ENCODE peak calls at places on chromosomes 11 and 22, in four cellular contexts. One of them, this sample, is unnamed.

GRCh38 chr22:42431401-42432019 is 693 bp downstream of the NFAM1 start:
- DNase-seq in K562: no peak
- DNase-seq in GM12878: no peak
- DNase-seq in HepG2: no peak
- DNase-seq in this sample: no peak

GRCh38 chr11:75673977-75674582 is 5.2 kb upstream of the MAP6 start:
- DNase-seq in K562: peak
- DNase-seq in HepG2: peak
- DNase-seq in GM12878: no peak
- DNase-seq in this sample: no peak

GRCh38 chr11:123268118-123268517 is 73.1 kb upstream of the CLMP start:
- DNase-seq in GM12878: no peak
- DNase-seq in HepG2: no peak
- DNase-seq in K562: no peak
- DNase-seq in this sample: no peak

GRCh38 chr22:34914871-34915270 is 151.1 kb upstream of the ISX start:
- DNase-seq in GM12878: no peak
- DNase-seq in K562: no peak
- DNase-seq in HepG2: no peak
- DNase-seq in this sample: no peak

GRCh38 chr11:87020336-87020735 is 17.4 kb upstream of the TMEM135 start:
- DNase-seq in K562: no peak
- DNase-seq in GM12878: no peak
- DNase-seq in HepG2: no peak
- DNase-seq in this sample: no peak

GRCh38 chr11:35047179-35047578 is 91.8 kb upstream of the CD44 start:
- DNase-seq in GM12878: no peak
- DNase-seq in HepG2: no peak
- DNase-seq in K562: no peak
- DNase-seq in this sample: no peak

GRCh38 chr11:1567721-1568100 is 4.4 kb downstream of the DUSP8 start:
- DNase-seq in HepG2: no peak
- DNase-seq in GM12878: no peak
- DNase-seq in K562: no peak
- DNase-seq in this sample: no peak

GRCh38 chr11:123188508-123189165 is 6.4 kb downstream of the CLMP start:
- DNase-seq in HepG2: no peak
- DNase-seq in GM12878: no peak
- DNase-seq in K562: no peak
- DNase-seq in this sample: no peak

GRCh38 chr11:126403658-126404057 is 48.2 kb downstream of the ST3GAL4 start:
- DNase-seq in GM12878: peak
- DNase-seq in HepG2: no peak
- DNase-seq in K562: no peak
- DNase-seq in this sample: no peak

GRCh38 chr11:104524276-104524675 is 360.3 kb upstream of the PDGFD start:
- DNase-seq in K562: no peak
- DNase-seq in HepG2: no peak
- DNase-seq in GM12878: no peak
- DNase-seq in this sample: no peak

GRCh38 chr11:83528877-83529276 is 242.7 kb upstream of the CCDC90B start:
- DNase-seq in HepG2: no peak
- DNase-seq in K562: no peak
- DNase-seq in GM12878: no peak
- DNase-seq in this sample: no peak

GRCh38 chr22:38843716-38844660 is at the start of gene NPTXR:
- DNase-seq in K562: peak
- DNase-seq in HepG2: peak
- DNase-seq in GM12878: no peak
- DNase-seq in this sample: peak

GRCh38 chr11:27174026-27174425 is 133.4 kb downstream of the BBOX1 start:
- DNase-seq in K562: no peak
- DNase-seq in HepG2: peak
- DNase-seq in GM12878: no peak
- DNase-seq in this sample: no peak

GRCh38 chr11:76663912-76664440 is 6.6 kb downstream of the LRRC32 start:
- DNase-seq in K562: no peak
- DNase-seq in HepG2: no peak
- DNase-seq in GM12878: no peak
- DNase-seq in this sample: no peak

GRCh38 chr11:120529214-120529613 is 17.7 kb downstream of the GRIK4 start:
- DNase-seq in K562: no peak
- DNase-seq in HepG2: no peak
- DNase-seq in GM12878: no peak
- DNase-seq in this sample: no peak

GRCh38 chr11:120532082-120532481 is 20.5 kb downstream of the GRIK4 start:
- DNase-seq in K562: no peak
- DNase-seq in GM12878: no peak
- DNase-seq in HepG2: peak
- DNase-seq in this sample: no peak

GRCh38 chr11:120536091-120536796 is 24.7 kb downstream of the GRIK4 start:
- DNase-seq in K562: no peak
- DNase-seq in GM12878: no peak
- DNase-seq in HepG2: no peak
- DNase-seq in this sample: no peak

GRCh38 chr11:120528749-120529148 is 17.2 kb downstream of the GRIK4 start:
- DNase-seq in GM12878: no peak
- DNase-seq in K562: no peak
- DNase-seq in HepG2: no peak
- DNase-seq in this sample: no peak

GRCh38 chr11:120532511-120533196 is 21.1 kb downstream of the GRIK4 start:
- DNase-seq in GM12878: no peak
- DNase-seq in K562: no peak
- DNase-seq in HepG2: peak
- DNase-seq in this sample: no peak
- TF ChIP-seq FOXM1 in GM12878: no peak
- TF ChIP-seq FOXM1 in K562: no peak
- TF ChIP-seq FOXM1 in HepG2: no peak
- TF ChIP-seq FOXM1 in this sample: no peak

GRCh38 chr11:48169706-48170105 is 46.9 kb upstream of the OR4B1 start:
- DNase-seq in HepG2: no peak
- DNase-seq in K562: no peak
- DNase-seq in GM12878: no peak
- DNase-seq in this sample: no peak

GRCh38 chr11:48168815-48169214 is 47.8 kb upstream of the OR4B1 start:
- DNase-seq in GM12878: no peak
- DNase-seq in K562: no peak
- DNase-seq in HepG2: no peak
- DNase-seq in this sample: no peak

GRCh38 chr11:48169259-48169658 is 47.4 kb upstream of the OR4B1 start:
- DNase-seq in GM12878: no peak
- DNase-seq in HepG2: no peak
- DNase-seq in K562: no peak
- DNase-seq in this sample: no peak

GRCh38 chr11:48170176-48170839 is 46.3 kb upstream of the OR4B1 start:
- DNase-seq in HepG2: no peak
- DNase-seq in K562: no peak
- DNase-seq in GM12878: no peak
- DNase-seq in this sample: no peak

GRCh38 chr11:48170840-48171233 is 45.8 kb upstream of the OR4B1 start:
- DNase-seq in HepG2: no peak
- DNase-seq in K562: no peak
- DNase-seq in GM12878: no peak
- DNase-seq in this sample: no peak
- TF ChIP-seq TARDBP in HepG2: no peak
- TF ChIP-seq TARDBP in K562: no peak
- TF ChIP-seq TARDBP in GM12878: no peak
- TF ChIP-seq TARDBP in this sample: no peak

DNA sequence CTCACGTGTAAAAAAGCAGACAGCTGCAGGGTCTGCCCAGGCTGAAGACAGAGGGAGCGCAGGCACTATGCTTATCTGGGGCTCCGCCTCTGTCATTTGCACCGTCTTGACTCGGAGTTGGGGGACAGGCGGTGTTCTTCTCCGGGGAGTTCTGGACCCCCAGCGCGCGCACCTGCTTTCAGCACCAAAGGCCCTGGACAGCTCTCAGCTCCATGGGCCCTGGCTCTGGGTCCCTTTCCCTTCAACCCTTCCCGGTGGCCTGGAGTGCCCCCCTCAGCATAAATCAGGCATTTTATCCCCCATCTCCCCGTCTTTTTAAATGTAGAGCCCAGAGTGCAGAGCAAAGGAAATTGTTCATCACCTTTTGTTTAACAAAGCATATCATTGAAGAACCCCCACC is 1.5 kb downstream of the SEZ6L start:
- DNase-seq in K562: peak
- DNase-seq in GM12878: no peak
- DNase-seq in HepG2: no peak
- DNase-seq in this sample: peak
- TF ChIP-seq FOXM1 in K562: no peak
- TF ChIP-seq FOXM1 in GM12878: no peak
- TF ChIP-seq FOXM1 in HepG2: no peak
- TF ChIP-seq FOXM1 in this sample: no peak

GRCh38 chr11:111456086-111456858 is 55.9 kb downstream of the BTG4 start:
- DNase-seq in HepG2: no peak
- DNase-seq in K562: no peak
- DNase-seq in GM12878: no peak
- DNase-seq in this sample: no peak

GRCh38 chr11:111455291-111456085 is 56.7 kb downstream of the BTG4 start:
- DNase-seq in K562: no peak
- DNase-seq in GM12878: no peak
- DNase-seq in HepG2: no peak
- DNase-seq in this sample: no peak

GRCh38 chr11:111452817-111453607 is 59.2 kb downstream of the BTG4 start:
- DNase-seq in GM12878: no peak
- DNase-seq in HepG2: no peak
- DNase-seq in K562: no peak
- DNase-seq in this sample: no peak

GRCh38 chr11:111456859-111457730 is 55.1 kb downstream of the BTG4 start:
- DNase-seq in HepG2: no peak
- DNase-seq in GM12878: no peak
- DNase-seq in K562: no peak
- DNase-seq in this sample: no peak

GRCh38 chr11:111454561-111455192 is 57.5 kb downstream of the BTG4 start:
- DNase-seq in HepG2: peak
- DNase-seq in GM12878: no peak
- DNase-seq in K562: peak
- DNase-seq in this sample: peak
- TF ChIP-seq TARDBP in HepG2: no peak
- TF ChIP-seq TARDBP in GM12878: no peak
- TF ChIP-seq TARDBP in K562: no peak
- TF ChIP-seq TARDBP in this sample: no peak

DNA sequence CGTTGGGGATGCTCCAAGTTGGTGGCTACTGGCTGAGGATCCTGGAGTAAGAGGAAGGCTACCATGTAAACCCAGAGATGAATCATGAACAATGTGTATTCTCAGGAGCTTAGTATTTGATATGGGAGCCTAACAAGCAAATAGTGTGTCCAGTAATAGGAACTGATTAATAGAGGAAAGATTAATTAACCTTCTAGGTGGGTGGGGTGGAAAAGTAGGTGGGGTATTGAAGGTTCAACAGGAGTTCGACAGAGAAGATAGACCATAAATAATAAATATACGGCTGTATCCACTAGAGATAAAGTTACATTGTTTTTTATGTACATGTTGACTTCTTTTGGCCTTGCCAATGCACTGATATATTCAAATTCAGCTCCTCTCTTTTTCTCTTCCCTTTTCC is 43.1 kb downstream of the BMAL1 start:
- DNase-seq in GM12878: no peak
- DNase-seq in K562: no peak
- DNase-seq in HepG2: no peak
- DNase-seq in this sample: no peak
- TF ChIP-seq FOXM1 in GM12878: no peak
- TF ChIP-seq FOXM1 in K562: no peak
- TF ChIP-seq FOXM1 in HepG2: no peak
- TF ChIP-seq FOXM1 in this sample: no peak

GRCh38 chr22:23525510-23525909 is 54.6 kb downstream of the IGLL1 start:
- DNase-seq in K562: no peak
- DNase-seq in HepG2: no peak
- DNase-seq in GM12878: no peak
- DNase-seq in this sample: no peak
- TF ChIP-seq TARDBP in K562: no peak
- TF ChIP-seq TARDBP in HepG2: no peak
- TF ChIP-seq TARDBP in GM12878: no peak
- TF ChIP-seq TARDBP in this sample: no peak

DNA sequence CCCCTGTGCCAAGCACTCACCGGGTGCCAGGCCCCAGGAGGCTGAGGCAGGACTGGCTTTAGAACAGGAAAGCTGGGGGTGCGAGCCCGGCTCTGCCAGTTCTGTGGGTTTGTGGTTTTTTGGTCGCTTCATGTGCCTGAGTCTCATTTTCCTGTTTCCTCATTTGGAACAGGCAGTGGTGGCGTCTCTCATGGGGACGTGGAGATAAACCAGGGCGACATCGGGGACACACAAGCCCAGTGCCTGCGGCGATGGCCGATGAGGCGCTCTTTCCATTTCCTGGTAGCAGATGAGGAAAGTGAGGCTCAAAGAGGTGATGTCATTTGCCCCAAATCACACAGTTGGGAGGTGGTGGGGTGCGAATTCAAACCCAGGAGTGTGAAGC is 20.8 kb upstream of the CHKA start:
- DNase-seq in K562: no peak
- DNase-seq in HepG2: no peak
- DNase-seq in GM12878: no peak
- DNase-seq in this sample: no peak
- TF ChIP-seq FOXM1 in K562: no peak
- TF ChIP-seq FOXM1 in HepG2: no peak
- TF ChIP-seq FOXM1 in GM12878: no peak
- TF ChIP-seq FOXM1 in this sample: no peak